ENCODE peak calls at places on chromosomes 11 and 22, in six cellular contexts. I is HFFc6, L is right atrium auricular region, R is fibroblast of the aortic adventitia, N is nephron progenitor cell, J is SK-N-SH. C is an unnamed sample.

GRCh38 chr22:47954107-47954506 is 1191.7 kb downstream of the TBC1D22A start:
- DNase-seq in I (no peak), L (no peak), R (no peak), N (no peak), J (no peak), C (no peak)

GRCh38 chr11:73019996-73020395 is 122.1 kb downstream of the FCHSD2 start:
- DNase-seq in I (no peak), L (no peak), R (no peak), N (no peak), J (no peak), C (no peak)

GRCh38 chr11:29005401-29005980 is 897.3 kb downstream of the METTL15 start:
- DNase-seq in I (no peak), L (no peak), R (no peak), N (no peak), J (no peak), C (no peak)

GRCh38 chr11:86176165-86176884 is 68.2 kb upstream of the EED start:
- DNase-seq in I (peak), L (no peak), R (peak), N (no peak), J (no peak), C (no peak)

GRCh38 chr11:118226294-118226693 is 1.5 kb upstream of the JAML start:
- DNase-seq in I (peak), L (no peak), R (peak), N (no peak), J (no peak), C (no peak)

GRCh38 chr22:39915295-39915726 is 14.4 kb downstream of the GRAP2 start:
- DNase-seq in I (no peak), L (no peak), R (no peak), N (no peak), J (no peak), C (no peak)

GRCh38 chr11:91104237-91104636 is 881.4 kb upstream of the CHORDC1 start:
- DNase-seq in I (no peak), L (no peak), R (peak), N (no peak), J (no peak), C (no peak)

GRCh38 chr11:116811194-116811593 is 11.9 kb downstream of the APOA4 start:
- DNase-seq in I (no peak), L (no peak), R (no peak), N (no peak), J (no peak), C (no peak)

GRCh38 chr11:80592546-80592945 is 1151.7 kb upstream of the TENM4 start:
- DNase-seq in I (no peak), L (no peak), R (no peak), N (no peak), J (no peak), C (no peak)

GRCh38 chr22:29163808-29164207 is 41.9 kb upstream of the EMID1 start:
- DNase-seq in I (no peak), L (no peak), R (no peak), N (no peak), J (no peak), C (peak)

GRCh38 chr11:27392715-27393114 is 29.7 kb upstream of the CCDC34 start:
- DNase-seq in I (peak), L (no peak), R (peak), N (no peak), J (no peak), C (no peak)

GRCh38 chr11:68990995-68991780 is 10.4 kb upstream of the MRGPRD start:
- DNase-seq in I (no peak), L (no peak), R (no peak), N (no peak), J (no peak), C (peak)

GRCh38 chr11:134047586-134047999 is 21.3 kb upstream of the JAM3 start:
- DNase-seq in I (peak), L (peak), R (peak), N (no peak), J (no peak), C (peak)

GRCh38 chr22:19086944-19087343 is 35.3 kb downstream of the DGCR2 start:
- DNase-seq in I (peak), L (no peak), R (peak), N (no peak), J (no peak), C (no peak)

GRCh38 chr11:91394718-91395414 is 829.8 kb upstream of the FAT3 start:
- DNase-seq in I (no peak), L (no peak), R (no peak), N (no peak), J (peak), C (peak)

GRCh38 chr11:76620471-76620870 is 50.1 kb downstream of the LRRC32 start:
- DNase-seq in I (peak), L (no peak), R (peak), N (no peak), J (no peak), C (no peak)

GRCh38 chr22:35592418-35592967 is 24.6 kb downstream of the MB start:
- DNase-seq in I (no peak), L (no peak), R (no peak), N (no peak), J (no peak), C (no peak)

GRCh38 chr22:31872209-31872608 is 72.1 kb upstream of the YWHAH start:
- DNase-seq in I (no peak), L (no peak), R (no peak), N (no peak), J (peak), C (no peak)

GRCh38 chr22:39482768-39483167 is 19.3 kb upstream of the MIEF1 start:
- DNase-seq in I (peak), L (no peak), R (no peak), N (no peak), J (no peak), C (no peak)

GRCh38 chr11:102010776-102011500 is 36.3 kb upstream of the CFAP300 start:
- DNase-seq in I (peak), L (peak), R (peak), N (peak), J (peak), C (no peak)

GRCh38 chr22:17729561-17729960 is 44.7 kb downstream of the BID start:
- DNase-seq in I (no peak), L (no peak), R (no peak), N (no peak), J (no peak), C (no peak)

GRCh38 chr11:122754553-122755322 is 83.6 kb upstream of the CRTAM start:
- DNase-seq in I (no peak), L (no peak), R (no peak), N (no peak), J (no peak), C (no peak)

GRCh38 chr11:104823638-104824037 is 74.6 kb downstream of the CASP12 start:
- DNase-seq in I (no peak), L (no peak), R (no peak), N (no peak), J (no peak), C (no peak)
- TF ChIP-seq CTCF in I (no peak), L (no peak), R (no peak), N (no peak), J (peak), C (no peak)

GRCh38 chr11:8331767-8332166 is 68.1 kb upstream of the LMO1 start:
- DNase-seq in I (no peak), L (no peak), R (no peak), N (no peak), J (no peak), C (no peak)

GRCh38 chr11:8332196-8332595 is 68.5 kb upstream of the LMO1 start:
- DNase-seq in I (no peak), L (no peak), R (no peak), N (no peak), J (no peak), C (no peak)

GRCh38 chr11:8335683-8336082 is 72.0 kb upstream of the LMO1 start:
- DNase-seq in I (no peak), L (no peak), R (no peak), N (no peak), J (no peak), C (no peak)

GRCh38 chr11:8335186-8335585 is 71.5 kb upstream of the LMO1 start:
- DNase-seq in I (no peak), L (no peak), R (no peak), N (no peak), J (no peak), C (no peak)

GRCh38 chr11:8333431-8334401 is 70.0 kb upstream of the LMO1 start:
- DNase-seq in I (no peak), L (no peak), R (no peak), N (no peak), J (no peak), C (no peak)
- TF ChIP-seq CTCF in I (no peak), L (no peak), R (no peak), N (no peak), J (no peak), C (no peak)

GRCh38 chr11:22449441-22449840 is 111.3 kb downstream of the SLC17A6 start:
- DNase-seq in I (no peak), L (no peak), R (peak), N (no peak), J (no peak), C (no peak)

GRCh38 chr11:22458141-22458540 is 120.0 kb downstream of the SLC17A6 start:
- DNase-seq in I (no peak), L (no peak), R (no peak), N (no peak), J (no peak), C (no peak)

GRCh38 chr11:22459053-22459452 is 120.9 kb downstream of the SLC17A6 start:
- DNase-seq in I (no peak), L (no peak), R (peak), N (no peak), J (no peak), C (no peak)

GRCh38 chr11:22456993-22457748 is 119.0 kb downstream of the SLC17A6 start:
- DNase-seq in I (no peak), L (no peak), R (no peak), N (no peak), J (no peak), C (no peak)

DNA sequence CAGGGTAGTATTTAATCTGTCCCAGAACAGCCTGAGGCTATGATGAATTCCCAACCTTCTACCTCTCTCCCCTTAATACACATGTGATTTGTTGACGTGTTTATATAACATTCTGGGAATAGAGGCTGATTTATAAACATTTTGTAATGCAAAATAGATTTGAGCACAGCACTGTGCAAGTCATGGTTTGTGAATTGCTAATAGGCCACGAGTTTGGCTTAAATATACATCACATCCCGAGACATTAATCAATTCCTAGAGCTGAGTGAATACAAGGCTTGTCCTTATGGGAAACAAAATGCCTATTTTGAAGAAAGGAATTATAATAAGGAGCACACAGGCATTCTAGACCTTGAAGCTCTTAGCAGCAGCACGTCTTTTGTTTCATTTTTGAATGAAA is 116.3 kb downstream of the SLC17A6 start:
- DNase-seq in I (no peak), L (no peak), R (no peak), N (no peak), J (no peak), C (no peak)
- TF ChIP-seq CTCF in I (no peak), L (no peak), R (no peak), N (no peak), J (no peak), C (no peak)

DNA sequence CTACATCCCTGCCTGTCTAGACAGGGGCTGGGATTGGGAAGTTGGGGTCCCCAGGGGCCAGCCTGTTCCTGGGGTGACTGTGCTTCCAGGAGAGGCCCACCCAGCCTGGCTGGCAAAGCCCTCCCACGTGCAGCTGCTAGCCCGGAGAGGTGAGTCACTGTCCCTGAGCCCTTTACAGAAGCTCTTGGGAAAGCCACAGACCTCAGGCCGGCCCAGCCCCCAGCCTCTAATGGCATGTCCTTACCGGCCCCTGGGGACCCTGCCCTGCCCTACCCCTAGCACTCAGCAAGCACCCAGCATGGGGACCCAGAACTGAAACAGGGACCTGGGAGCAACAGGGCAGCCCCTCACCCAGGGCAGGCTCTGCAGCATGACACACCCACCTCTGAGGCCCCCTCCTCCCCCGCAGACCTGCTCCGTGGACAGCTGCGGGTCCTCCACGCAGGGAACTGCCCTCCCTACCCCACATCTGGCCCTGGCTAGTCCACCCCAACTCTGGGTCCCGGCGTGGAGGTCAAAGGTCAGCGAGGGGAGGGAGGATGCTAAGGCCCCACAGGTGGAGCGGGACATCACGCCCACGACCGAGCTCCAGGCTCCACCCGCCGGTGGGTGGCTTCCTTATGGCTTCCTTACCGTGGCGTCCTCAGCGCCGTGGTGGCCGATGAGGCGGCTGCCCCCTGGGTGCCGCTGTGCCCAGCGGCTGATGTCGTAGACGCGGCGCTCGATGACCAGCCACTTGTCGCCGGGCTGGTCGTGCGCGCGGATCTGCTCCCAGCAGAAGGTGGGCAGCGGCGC is 612 bp downstream of the FADS3 start:
- DNase-seq in I (peak), L (peak), R (peak), N (no peak), J (peak), C (peak)
- TF ChIP-seq CTCF in I (peak), L (no peak), R (peak), N (no peak), J (no peak), C (no peak)

GRCh38 chr22:21030621-21031544 is 1.5 kb downstream of the SLC7A4 start:
- DNase-seq in I (no peak), L (no peak), R (no peak), N (no peak), J (no peak), C (no peak)
- TF ChIP-seq CTCF in I (no peak), L (no peak), R (no peak), N (no peak), J (no peak), C (no peak)

C was measured in pancreas.